ENCODE peak calls at places on chromosomes 5 and 9, in five cellular contexts. One of them, this sample, is unnamed.

GRCh38 chr9:121353246-121353975 is 16.6 kb downstream of the STOM start:
- DNase-seq in AG04450: no peak
- DNase-seq in HFF-Myc: no peak
- DNase-seq in GM13976: peak
- DNase-seq in T1000: no peak
- DNase-seq in this sample: peak

GRCh38 chr9:123749580-123750202 is 180.2 kb downstream of the DENND1A start:
- DNase-seq in AG04450: no peak
- DNase-seq in HFF-Myc: no peak
- DNase-seq in GM13976: peak
- DNase-seq in T1000: no peak
- DNase-seq in this sample: peak

GRCh38 chr9:117153021-117153420 is 261.8 kb downstream of the ASTN2 start:
- DNase-seq in AG04450: no peak
- DNase-seq in HFF-Myc: peak
- DNase-seq in GM13976: no peak
- DNase-seq in T1000: no peak
- DNase-seq in this sample: no peak

GRCh38 chr9:8364021-8364782 is 564.6 kb upstream of the DMAC1 start:
- DNase-seq in AG04450: no peak
- DNase-seq in HFF-Myc: no peak
- DNase-seq in GM13976: no peak
- DNase-seq in T1000: no peak
- DNase-seq in this sample: no peak

GRCh38 chr9:20472646-20473045 is 149.7 kb downstream of the MLLT3 start:
- DNase-seq in AG04450: no peak
- DNase-seq in HFF-Myc: no peak
- DNase-seq in GM13976: no peak
- DNase-seq in T1000: no peak
- DNase-seq in this sample: no peak

GRCh38 chr5:177194278-177194677 is 60.7 kb downstream of the NSD1 start:
- DNase-seq in AG04450: peak
- DNase-seq in HFF-Myc: peak
- DNase-seq in GM13976: no peak
- DNase-seq in T1000: peak
- DNase-seq in this sample: no peak

GRCh38 chr5:174455301-174455700 is 269.1 kb upstream of the MSX2 start:
- DNase-seq in AG04450: no peak
- DNase-seq in HFF-Myc: no peak
- DNase-seq in GM13976: no peak
- DNase-seq in T1000: no peak
- DNase-seq in this sample: no peak

GRCh38 chr5:148725675-148726074 is 71.3 kb upstream of the HTR4 start:
- DNase-seq in AG04450: no peak
- DNase-seq in HFF-Myc: no peak
- DNase-seq in GM13976: no peak
- DNase-seq in T1000: no peak
- DNase-seq in this sample: no peak

GRCh38 chr9:8070779-8071444 is 271.3 kb upstream of the DMAC1 start:
- DNase-seq in AG04450: no peak
- DNase-seq in HFF-Myc: no peak
- DNase-seq in GM13976: no peak
- DNase-seq in T1000: no peak
- DNase-seq in this sample: no peak

GRCh38 chr9:107732781-107733529 is 243.4 kb upstream of the KLF4 start:
- DNase-seq in AG04450: no peak
- DNase-seq in HFF-Myc: no peak
- DNase-seq in GM13976: no peak
- DNase-seq in T1000: peak
- DNase-seq in this sample: no peak

GRCh38 chr5:120512068-120512467 is 48.0 kb downstream of the PRR16 start:
- DNase-seq in AG04450: no peak
- DNase-seq in HFF-Myc: no peak
- DNase-seq in GM13976: no peak
- DNase-seq in T1000: no peak
- DNase-seq in this sample: no peak

GRCh38 chr5:100904259-100904822 is 1.3 kb upstream of the ST8SIA4 start:
- DNase-seq in AG04450: no peak
- DNase-seq in HFF-Myc: no peak
- DNase-seq in GM13976: no peak
- DNase-seq in T1000: no peak
- DNase-seq in this sample: peak

GRCh38 chr5:139472410-139473030 is 1.7 kb downstream of the SMIM33 start:
- DNase-seq in AG04450: no peak
- DNase-seq in HFF-Myc: no peak
- DNase-seq in GM13976: no peak
- DNase-seq in T1000: no peak
- DNase-seq in this sample: no peak

GRCh38 chr5:54120473-54120872 is 189.9 kb downstream of the ARL15 start:
- DNase-seq in AG04450: no peak
- DNase-seq in HFF-Myc: no peak
- DNase-seq in GM13976: no peak
- DNase-seq in T1000: no peak
- DNase-seq in this sample: no peak

GRCh38 chr9:69535296-69535832 is 136.8 kb downstream of the APBA1 start:
- DNase-seq in AG04450: no peak
- DNase-seq in HFF-Myc: no peak
- DNase-seq in GM13976: no peak
- DNase-seq in T1000: no peak
- DNase-seq in this sample: no peak

GRCh38 chr9:121133104-121133816 is 58.5 kb downstream of the CNTRL start:
- DNase-seq in AG04450: no peak
- DNase-seq in HFF-Myc: no peak
- DNase-seq in GM13976: no peak
- DNase-seq in T1000: no peak
- DNase-seq in this sample: no peak

GRCh38 chr5:137609122-137609521 is 110.0 kb upstream of the SPOCK1 start:
- DNase-seq in AG04450: no peak
- DNase-seq in HFF-Myc: no peak
- DNase-seq in GM13976: no peak
- DNase-seq in T1000: peak
- DNase-seq in this sample: no peak

GRCh38 chr9:37622462-37622861 is 28.3 kb upstream of the FRMPD1 start:
- DNase-seq in AG04450: no peak
- DNase-seq in HFF-Myc: no peak
- DNase-seq in GM13976: no peak
- DNase-seq in T1000: no peak
- DNase-seq in this sample: no peak

GRCh38 chr5:59276886-59277514 is 616.5 kb downstream of the PDE4D start:
- DNase-seq in AG04450: no peak
- DNase-seq in HFF-Myc: no peak
- DNase-seq in GM13976: no peak
- DNase-seq in T1000: no peak
- DNase-seq in this sample: no peak

GRCh38 chr9:72954431-72955420 is 1.9 kb upstream of the ALDH1A1 start:
- DNase-seq in AG04450: no peak
- DNase-seq in HFF-Myc: no peak
- DNase-seq in GM13976: no peak
- DNase-seq in T1000: no peak
- DNase-seq in this sample: no peak

GRCh38 chr5:81020478-81021167 is 60.5 kb downstream of the RASGRF2 start:
- DNase-seq in AG04450: no peak
- DNase-seq in HFF-Myc: no peak
- DNase-seq in GM13976: no peak
- DNase-seq in T1000: no peak
- DNase-seq in this sample: no peak

GRCh38 chr5:173529861-173530260 is 86.6 kb downstream of the BOD1 start:
- DNase-seq in AG04450: no peak
- DNase-seq in HFF-Myc: no peak
- DNase-seq in GM13976: no peak
- DNase-seq in T1000: no peak
- DNase-seq in this sample: no peak

GRCh38 chr5:128498844-128499455 is 39.1 kb downstream of the FBN2 start:
- DNase-seq in AG04450: peak
- DNase-seq in HFF-Myc: peak
- DNase-seq in GM13976: peak
- DNase-seq in T1000: no peak
- DNase-seq in this sample: peak

GRCh38 chr9:135506327-135507103 is 6.0 kb downstream of the MRPS2 start:
- DNase-seq in AG04450: no peak
- DNase-seq in HFF-Myc: no peak
- DNase-seq in GM13976: no peak
- DNase-seq in T1000: no peak
- DNase-seq in this sample: no peak

GRCh38 chr5:109654455-109654854 is 35.3 kb upstream of the MAN2A1 start:
- DNase-seq in AG04450: no peak
- DNase-seq in HFF-Myc: no peak
- DNase-seq in GM13976: no peak
- DNase-seq in T1000: peak
- DNase-seq in this sample: no peak

GRCh38 chr9:136170291-136170901 is 34.5 kb downstream of the LHX3 start:
- DNase-seq in AG04450: no peak
- DNase-seq in HFF-Myc: no peak
- DNase-seq in GM13976: peak
- DNase-seq in T1000: no peak
- DNase-seq in this sample: peak

GRCh38 chr5:168468836-168469235 is 17.4 kb upstream of the RARS1 start:
- DNase-seq in AG04450: peak
- DNase-seq in HFF-Myc: no peak
- DNase-seq in GM13976: no peak
- DNase-seq in T1000: no peak
- DNase-seq in this sample: no peak

GRCh38 chr9:114798793-114799427 is 6.9 kb downstream of the TNFSF15 start:
- DNase-seq in AG04450: no peak
- DNase-seq in HFF-Myc: no peak
- DNase-seq in GM13976: no peak
- DNase-seq in T1000: no peak
- DNase-seq in this sample: no peak

GRCh38 chr9:34430843-34431437 is 27.4 kb downstream of the FAM219A start:
- DNase-seq in AG04450: peak
- DNase-seq in HFF-Myc: no peak
- DNase-seq in GM13976: peak
- DNase-seq in T1000: no peak
- DNase-seq in this sample: peak

GRCh38 chr5:134396274-134396673 is 15.4 kb downstream of the CDKN2AIPNL start:
- DNase-seq in AG04450: no peak
- DNase-seq in HFF-Myc: no peak
- DNase-seq in GM13976: no peak
- DNase-seq in T1000: no peak
- DNase-seq in this sample: no peak

GRCh38 chr5:107553063-107553676 is 117.6 kb downstream of the EFNA5 start:
- DNase-seq in AG04450: no peak
- DNase-seq in HFF-Myc: no peak
- DNase-seq in GM13976: no peak
- DNase-seq in T1000: peak
- DNase-seq in this sample: no peak

GRCh38 chr5:59206132-59206581 is 623.3 kb downstream of the RAB3C start:
- DNase-seq in AG04450: no peak
- DNase-seq in HFF-Myc: peak
- DNase-seq in GM13976: no peak
- DNase-seq in T1000: no peak
- DNase-seq in this sample: no peak

GRCh38 chr9:97468658-97469448 is 32.6 kb upstream of the TMOD1 start:
- DNase-seq in AG04450: peak
- DNase-seq in HFF-Myc: peak
- DNase-seq in GM13976: peak
- DNase-seq in T1000: peak
- DNase-seq in this sample: peak

GRCh38 chr5:86118542-86118941 is 499.2 kb upstream of the COX7C start:
- DNase-seq in AG04450: no peak
- DNase-seq in HFF-Myc: no peak
- DNase-seq in GM13976: no peak
- DNase-seq in T1000: no peak
- DNase-seq in this sample: no peak

GRCh38 chr9:127058645-127059021 is 63.8 kb downstream of the ANGPTL2 start:
- DNase-seq in AG04450: no peak
- DNase-seq in HFF-Myc: peak
- DNase-seq in GM13976: no peak
- DNase-seq in T1000: no peak
- DNase-seq in this sample: no peak

This sample was measured in GM13977.